ENCODE peak calls at places on chromosomes 3 and 15, in nine cellular contexts. A is A549; P is right cardiac atrium; H is suprapubic skin; R is effector memory CD4-positive, alpha-beta T cell; I is left lung; M is cardiac muscle cell; S is uterus; Q is fibroblast of lung. B is an unnamed sample. For H3K4me1, the result is how much of the 10 kb centered on the place peaks cover.

GRCh38 chr15:31338879-31339557 is 12.4 kb downstream of the KLF13 start:
- DNase-seq in H (no peak), A (peak), M (peak), S (peak), Q (peak), P (peak), R (no peak), I (no peak), B (no peak)

GRCh38 chr3:30622047-30622545 is 15.7 kb downstream of the TGFBR2 start:
- DNase-seq in P (no peak), H (no peak), S (no peak), A (no peak), I (no peak), M (no peak), Q (no peak), R (no peak), B (no peak)

GRCh38 chr15:86016750-86017149 is 62.9 kb upstream of the AGBL1 start:
- DNase-seq in P (no peak), H (no peak), M (no peak), Q (no peak), S (no peak), I (no peak), R (no peak), A (no peak), B (no peak)

GRCh38 chr15:84702961-84703482 is 12.9 kb downstream of the SEC11A start:
- DNase-seq in P (peak), R (no peak), I (no peak), H (no peak), S (peak), M (peak), Q (peak), A (no peak), B (no peak)

GRCh38 chr15:61084944-61085367 is 144.1 kb downstream of the RORA start:
- DNase-seq in M (peak), H (no peak), P (no peak), A (no peak), R (no peak), Q (no peak), S (peak), I (no peak), B (peak)

GRCh38 chr3:152662157-152662556 is 172.8 kb upstream of the P2RY1 start:
- DNase-seq in S (no peak), P (no peak), R (no peak), Q (no peak), A (no peak), M (no peak), I (no peak), H (no peak), B (no peak)

GRCh38 chr15:31391687-31392671 is 65.3 kb downstream of the KLF13 start:
- DNase-seq in Q (peak), R (peak), S (peak), M (peak), H (peak), I (peak), P (peak), A (peak), B (no peak)

GRCh38 chr15:36914962-36915808 is 185.2 kb downstream of the MEIS2 start:
- DNase-seq in A (no peak), H (no peak), R (no peak), Q (peak), M (peak), I (no peak), S (no peak), P (no peak), B (no peak)

GRCh38 chr3:16066545-16066944 is 107.9 kb upstream of the GALNT15 start:
- DNase-seq in M (no peak), Q (no peak), H (no peak), A (no peak), R (no peak), P (no peak), S (no peak), I (no peak), B (no peak)

GRCh38 chr3:112391648-112392047 is 58.7 kb downstream of the CD200 start:
- DNase-seq in P (no peak), S (no peak), M (no peak), A (no peak), R (no peak), Q (no peak), I (no peak), H (no peak), B (no peak)
- H3K4me3 ChIP-seq in P (no peak), S (no peak), M (no peak), A (no peak), R (no peak), Q (no peak), I (no peak), H (no peak), B (no peak)

DNA sequence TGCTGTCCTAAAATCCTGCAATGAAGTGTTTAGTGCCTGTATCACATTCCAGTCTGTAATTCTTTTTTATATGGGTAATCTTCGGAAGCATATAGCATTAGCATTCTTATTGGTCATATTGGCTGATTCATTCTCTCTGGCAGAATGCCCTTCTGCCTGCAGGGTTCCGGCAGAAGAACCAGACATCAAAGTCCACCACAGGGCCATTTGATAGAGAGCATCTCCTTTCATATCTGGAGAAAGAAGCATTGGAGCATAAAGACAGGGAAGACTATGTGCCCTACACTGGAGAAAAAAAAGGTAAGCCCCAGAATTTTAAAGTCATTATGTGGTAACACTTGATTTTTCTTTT is 39.6 kb downstream of the TMOD3 start:
- DNase-seq in Q (peak), I (no peak), H (no peak), P (no peak), A (peak), S (no peak), R (no peak), M (peak), B (no peak)
- H3K4me1 ChIP-seq in Q (under half), I (under half), H (under half), P (under half), A (half or more), S (under half), R (under half), M (under half), B (under half)

DNA sequence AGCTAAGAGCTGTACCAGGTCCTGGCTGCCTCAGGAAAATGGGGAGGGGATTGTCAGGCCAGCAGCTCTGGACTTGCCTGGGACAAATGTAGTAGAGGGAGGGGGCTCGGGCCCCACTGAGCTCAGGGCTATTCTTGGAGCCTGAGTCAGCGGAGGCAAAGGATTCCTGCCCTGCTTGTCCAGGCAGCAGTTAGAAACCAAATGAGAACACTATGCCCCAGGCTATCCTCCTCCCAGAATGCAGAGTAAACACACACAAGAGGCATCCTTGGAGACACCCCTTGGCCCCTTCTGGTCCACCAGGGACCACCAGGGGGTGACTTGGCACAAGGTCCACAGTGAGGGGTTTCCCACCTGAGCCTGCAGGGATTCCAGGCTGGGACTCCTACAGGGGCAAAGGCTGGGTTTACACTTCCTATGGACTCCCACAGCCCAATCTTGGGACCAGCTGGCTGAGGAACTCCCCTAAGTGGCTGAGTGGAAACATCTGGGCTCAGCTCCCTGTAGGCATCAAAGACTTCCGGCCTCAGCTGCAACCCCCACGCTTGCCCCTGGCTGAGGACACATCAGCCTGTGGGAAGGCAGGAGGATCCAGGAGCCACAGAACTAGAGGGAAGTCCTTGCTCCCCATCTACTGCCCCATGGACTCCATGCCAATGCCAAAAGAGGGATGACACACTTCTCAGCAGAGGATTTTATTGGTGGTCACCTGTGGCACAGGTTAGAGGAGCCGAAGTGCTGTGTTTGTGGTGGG is 3.4 kb upstream of the COL7A1 start:
- DNase-seq in R (no peak), I (peak), H (no peak), P (peak), A (peak), S (peak), M (peak), Q (peak), B (no peak)
- H3K4me3 ChIP-seq in R (no peak), I (no peak), H (peak), P (no peak), A (peak), S (no peak), M (no peak), Q (no peak), B (no peak)

GRCh38 chr3:42663581-42664442 is 10.3 kb downstream of the ZBTB47 start:
- DNase-seq in Q (no peak), R (no peak), I (peak), S (no peak), M (no peak), A (no peak), P (no peak), H (no peak), B (no peak)
- H3K4me1 ChIP-seq in Q (under half), R (under half), I (under half), S (under half), M (under half), A (under half), P (under half), H (under half), B (under half)

GRCh38 chr3:160661660-160662059 is 15.3 kb upstream of the ARL14 start:
- DNase-seq in R (no peak), I (no peak), P (no peak), Q (no peak), A (no peak), S (no peak), M (no peak), H (no peak), B (no peak)
- H3K4me3 ChIP-seq in R (no peak), I (no peak), P (no peak), Q (no peak), A (no peak), S (no peak), M (no peak), H (no peak), B (no peak)

DNA sequence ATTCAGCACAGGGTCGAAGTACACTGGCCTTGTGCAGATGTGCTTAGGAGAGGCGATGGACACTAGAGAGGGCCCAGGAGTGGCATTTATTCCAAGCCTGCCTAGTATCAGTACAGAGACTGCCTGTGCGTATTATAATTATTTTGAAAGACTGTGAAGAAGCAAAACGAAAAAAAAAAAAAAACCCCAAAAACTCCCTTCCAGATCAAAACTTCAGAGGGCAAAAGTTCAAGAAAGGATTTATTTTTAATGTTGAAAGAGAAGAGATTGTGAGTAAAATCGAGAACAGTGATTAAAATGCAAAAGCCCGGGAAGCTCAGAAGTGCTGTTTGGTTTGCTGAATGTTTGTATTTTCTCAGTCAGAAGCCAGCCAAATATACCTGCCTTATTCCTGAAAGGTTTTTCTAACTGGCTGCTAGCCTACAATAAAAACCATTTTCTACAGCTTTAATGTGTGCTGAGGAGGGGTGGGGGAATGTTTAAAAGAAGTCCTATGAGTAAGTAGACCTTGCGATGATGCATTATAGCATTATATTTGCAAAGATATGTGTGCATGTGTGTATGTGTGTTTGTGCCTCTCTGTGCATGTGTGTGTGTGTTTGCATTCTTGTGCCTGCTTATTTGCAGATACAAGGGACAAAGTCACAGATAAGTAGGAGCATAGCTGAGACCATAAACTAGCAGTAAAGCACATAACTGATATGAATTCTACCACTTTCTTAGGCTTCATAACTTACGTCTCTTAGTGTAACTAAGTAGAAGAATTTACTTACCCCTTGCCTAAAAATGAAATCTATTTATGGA is 19.3 kb upstream of the LZTFL1 start:
- DNase-seq in S (no peak), I (no peak), P (no peak), M (no peak), A (no peak), R (no peak), Q (no peak), H (no peak), B (no peak)
- H3K4me1 ChIP-seq in S (under half), I (under half), P (under half), M (under half), A (under half), R (under half), Q (under half), H (under half), B (under half)

GRCh38 chr3:72178463-72179106 is 393.6 kb upstream of the PROK2 start:
- DNase-seq in P (no peak), R (no peak), Q (no peak), A (no peak), I (no peak), H (no peak), S (no peak), M (no peak), B (no peak)

GRCh38 chr3:72174890-72175289 is 389.9 kb upstream of the PROK2 start:
- DNase-seq in R (no peak), Q (no peak), I (no peak), A (no peak), H (no peak), S (no peak), P (no peak), M (no peak), B (no peak)

GRCh38 chr3:72175305-72175858 is 390.4 kb upstream of the PROK2 start:
- DNase-seq in I (no peak), H (no peak), P (no peak), R (no peak), Q (no peak), S (no peak), A (no peak), M (no peak), B (no peak)

GRCh38 chr3:72177075-72178050 is 392.4 kb upstream of the PROK2 start:
- DNase-seq in H (no peak), Q (peak), R (no peak), I (peak), S (peak), M (peak), P (peak), A (no peak), B (no peak)

DNA sequence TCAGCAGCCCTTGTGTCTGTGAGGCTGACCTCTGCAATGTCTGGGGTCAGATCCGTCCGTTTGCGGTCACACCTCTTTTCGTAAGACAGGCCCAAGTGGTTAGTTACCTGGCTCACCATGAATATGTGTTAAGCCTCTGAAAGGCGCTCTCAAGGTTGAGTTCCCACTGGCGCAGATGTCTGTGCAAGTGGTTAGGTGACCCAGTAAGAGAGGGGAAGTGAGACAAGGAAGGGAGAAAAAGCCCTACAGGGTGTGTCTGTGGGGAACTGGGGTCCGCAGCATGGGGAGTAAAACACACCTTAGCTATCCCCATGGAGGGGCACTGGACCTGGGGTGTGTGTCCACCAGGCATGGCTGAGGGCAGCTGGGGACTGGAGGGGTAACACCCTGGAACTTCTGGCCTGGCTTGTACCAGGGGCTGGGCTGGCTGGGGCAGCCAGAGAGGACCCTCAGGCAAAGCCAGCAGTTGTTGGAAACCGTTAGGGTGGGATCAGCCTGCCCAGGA is 391.6 kb upstream of the PROK2 start:
- DNase-seq in S (no peak), M (no peak), Q (no peak), I (no peak), A (no peak), P (no peak), H (no peak), R (no peak), B (no peak)
- H3K4me3 ChIP-seq in S (no peak), M (no peak), Q (no peak), I (no peak), A (no peak), P (no peak), H (no peak), R (no peak), B (no peak)

GRCh38 chr3:64218329-64218728 is 6.9 kb downstream of the PRICKLE2 start:
- DNase-seq in H (no peak), I (no peak), S (no peak), M (no peak), Q (no peak), A (no peak), R (no peak), P (no peak), B (no peak)
- H3K4me1 ChIP-seq in H (half or more), I (under half), S (under half), M (under half), Q (under half), A (half or more), R (under half), P (under half), B (under half)

B was measured in iPS DF 6.9.